ENCODE peak calls at places on chromosomes 3 and 15, in four cellular contexts. L is A673, W is HCT116, B is fibroblast of lung. K is an unnamed sample. For H3K36me3 and H3K9me3, the result is how much of the 10 kb centered on the place peaks cover.

GRCh38 chr15:70264014-70264492 is 166.3 kb upstream of the TLE3 start:
- DNase-seq in L (no peak), W (no peak), B (no peak), K (no peak)

GRCh38 chr15:65578904-65579728 is 31.8 kb downstream of the INTS14 start:
- DNase-seq in L (peak), W (no peak), B (no peak), K (no peak)

GRCh38 chr3:149527531-149528343 is 53.2 kb downstream of the TM4SF4 start:
- DNase-seq in L (peak), W (no peak), B (peak), K (no peak)

GRCh38 chr15:55683366-55683765 is 59.6 kb downstream of the PRTG start:
- DNase-seq in L (no peak), W (no peak), B (peak), K (no peak)

GRCh38 chr3:37308247-37308646 is 133.9 kb upstream of the LRRFIP2 start:
- DNase-seq in L (peak), W (peak), B (peak), K (peak)

GRCh38 chr3:98914210-98915080 is 12.9 kb upstream of the DCBLD2 start:
- DNase-seq in L (no peak), W (no peak), B (peak), K (no peak)

GRCh38 chr3:98733055-98733777 is 29.9 kb upstream of the ST3GAL6 start:
- DNase-seq in L (peak), W (no peak), B (peak), K (no peak)

GRCh38 chr3:86990734-86991481 is at the start of gene VGLL3:
- DNase-seq in L (peak), W (no peak), B (peak), K (no peak)

GRCh38 chr3:108271626-108272025 is 24.7 kb upstream of the HHLA2 start:
- DNase-seq in L (no peak), W (no peak), B (no peak), K (no peak)

GRCh38 chr3:23710555-23710954 is 95.2 kb upstream of the UBE2E1 start:
- DNase-seq in L (no peak), W (no peak), B (peak), K (no peak)

GRCh38 chr15:95018888-95019545 is 787.7 kb downstream of the MCTP2 start:
- DNase-seq in L (no peak), W (no peak), B (peak), K (no peak)

GRCh38 chr3:47772788-47773187 is 8.9 kb downstream of the SMARCC1 start:
- DNase-seq in L (no peak), W (no peak), B (no peak), K (no peak)

GRCh38 chr3:138065939-138066338 is 49.5 kb downstream of the DZIP1L start:
- DNase-seq in L (no peak), W (no peak), B (no peak), K (no peak)

GRCh38 chr15:98779463-98780071 is 131.2 kb downstream of the IGF1R start:
- DNase-seq in L (peak), W (peak), B (peak), K (no peak)

GRCh38 chr15:40815042-40815678 is 7.9 kb upstream of the DNAJC17 start:
- DNase-seq in L (peak), W (no peak), B (peak), K (no peak)

GRCh38 chr15:92077353-92078080 is 224.0 kb downstream of the SLCO3A1 start:
- DNase-seq in L (peak), W (peak), B (peak), K (no peak)

GRCh38 chr3:184230081-184230602 is 757 bp downstream of the VWA5B2 start:
- DNase-seq in L (no peak), W (no peak), B (no peak), K (no peak)

GRCh38 chr3:188421836-188422540 is 268.0 kb downstream of the LPP start:
- DNase-seq in L (no peak), W (no peak), B (no peak), K (no peak)

GRCh38 chr3:101065962-101066361 is 72.7 kb upstream of the ABI3BP start:
- DNase-seq in L (no peak), W (no peak), B (peak), K (no peak)

GRCh38 chr3:30114918-30115317 is 491.5 kb upstream of the TGFBR2 start:
- DNase-seq in L (no peak), W (no peak), B (peak), K (no peak)

GRCh38 chr3:42214565-42215283 is 51.3 kb downstream of the CCK start:
- DNase-seq in L (no peak), W (no peak), B (no peak), K (no peak)

GRCh38 chr15:101795455-101795854 is 7.9 kb upstream of the OR4F6 start:
- DNase-seq in L (no peak), W (no peak), B (peak), K (no peak)

GRCh38 chr3:50913279-50913678 is 238.6 kb downstream of the DOCK3 start:
- DNase-seq in L (no peak), W (no peak), B (no peak), K (no peak)

GRCh38 chr15:77413687-77414349 is 6.1 kb downstream of the PEAK1 start:
- DNase-seq in L (no peak), W (no peak), B (no peak), K (no peak)

GRCh38 chr15:42401544-42402478 is 42.5 kb downstream of the CAPN3 start:
- DNase-seq in L (no peak), W (peak), B (no peak), K (no peak)

GRCh38 chr3:120202363-120202762 is 82.7 kb downstream of the GPR156 start:
- DNase-seq in L (no peak), W (no peak), B (no peak), K (no peak)

GRCh38 chr15:80576519-80577090 is 118.5 kb upstream of the ABHD17C start:
- DNase-seq in L (no peak), W (no peak), B (no peak), K (no peak)

GRCh38 chr3:41653575-41654239 is 308.2 kb downstream of the ULK4 start:
- DNase-seq in L (no peak), W (no peak), B (peak), K (no peak)

GRCh38 chr3:64053581-64053980 is 30.3 kb upstream of the PSMD6 start:
- DNase-seq in L (no peak), W (no peak), B (no peak), K (no peak)

GRCh38 chr15:75076277-75076676 is 52.9 kb downstream of the PPCDC start:
- DNase-seq in L (no peak), W (no peak), B (no peak), K (no peak)

GRCh38 chr3:33840179-33840578 is 41.7 kb downstream of the PDCD6IP start:
- DNase-seq in L (no peak), W (no peak), B (no peak), K (no peak)

GRCh38 chr3:11306815-11307589 is 34.8 kb downstream of the ATG7 start:
- DNase-seq in L (no peak), W (no peak), B (no peak), K (no peak)

GRCh38 chr3:180433172-180433571 is 168.8 kb upstream of the TTC14 start:
- DNase-seq in L (peak), W (no peak), B (no peak), K (no peak)

GRCh38 chr15:98906712-98907083 is 100.9 kb downstream of the PGPEP1L start:
- DNase-seq in L (no peak), W (no peak), B (no peak), K (no peak)

GRCh38 chr15:91975241-91975978 is 121.9 kb downstream of the SLCO3A1 start:
- DNase-seq in L (no peak), W (no peak), B (no peak), K (no peak)

GRCh38 chr15:39585394-39585841 is 4.5 kb downstream of the THBS1 start:
- DNase-seq in L (no peak), W (no peak), B (peak), K (no peak)
- H3K36me3 ChIP-seq in L (under half), W (under half), B (half or more), K (under half)

DNA sequence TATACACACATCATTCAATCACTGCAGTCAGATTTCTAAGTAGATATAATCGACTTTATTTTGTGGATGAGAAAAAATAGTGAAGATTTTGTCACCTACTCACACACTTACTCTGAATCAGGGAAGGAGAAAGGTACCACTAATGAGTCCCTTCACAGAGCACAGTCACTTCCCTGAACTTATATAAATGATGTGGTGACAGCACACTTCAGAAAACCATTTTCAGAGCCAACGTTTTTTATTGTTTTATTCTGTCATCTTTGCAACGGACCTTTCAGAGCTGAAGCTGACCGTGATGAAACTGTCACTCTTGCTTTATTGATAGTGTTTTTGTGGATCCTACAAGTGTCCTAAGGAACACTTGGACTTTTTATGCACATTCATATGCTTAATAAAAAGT is 956.6 kb downstream of the SQOR start:
- DNase-seq in L (no peak), W (no peak), B (no peak), K (no peak)
- H3K9me3 ChIP-seq in L (under half), W (under half), B (under half), K (under half)

DNA sequence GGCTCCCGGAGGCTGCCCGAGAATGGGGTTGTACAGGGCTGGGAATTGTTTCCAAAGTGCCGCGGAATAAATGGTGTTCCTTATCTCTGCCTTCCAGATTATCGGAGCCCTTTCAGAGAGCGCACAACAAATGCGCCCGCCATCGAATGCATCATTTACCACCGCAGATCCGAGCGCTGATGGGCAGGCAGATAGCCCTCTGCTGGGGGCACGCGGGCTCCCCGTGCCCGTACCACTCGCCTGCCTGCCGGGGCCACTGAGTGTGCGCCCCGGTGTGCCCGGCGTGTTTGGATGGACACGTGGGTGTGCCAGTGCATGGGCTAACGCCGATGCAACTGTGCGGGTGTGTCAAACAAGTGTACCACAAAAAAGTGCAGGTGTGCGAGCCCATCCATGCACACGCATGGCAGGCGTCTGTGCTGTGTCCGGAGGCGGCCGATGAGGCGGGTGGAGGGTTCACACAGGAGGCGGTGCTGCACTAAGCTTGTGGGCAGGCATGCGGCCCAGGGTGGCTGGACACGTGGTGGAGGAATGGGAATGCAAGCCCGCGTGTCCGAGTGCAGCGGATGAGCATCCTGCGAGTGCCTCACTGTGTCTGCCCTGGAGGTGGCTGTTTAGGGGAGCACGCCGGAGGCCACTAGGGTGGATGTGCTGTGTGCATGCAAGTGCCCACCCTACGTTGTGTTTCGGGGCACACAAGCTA is 3.8 kb upstream of the GATA2 start:
- DNase-seq in L (no peak), W (no peak), B (no peak), K (no peak)
- TF ChIP-seq EZH2 in L (no peak), W (no peak), B (peak), K (no peak)

GRCh38 chr3:48982016-48982415 is 8.0 kb upstream of the P4HTM start:
- DNase-seq in L (no peak), W (no peak), B (no peak), K (no peak)
- H3K36me3 ChIP-seq in L (under half), W (under half), B (under half), K (under half)

GRCh38 chr3:141047168-141047567 is 4.0 kb upstream of the SPSB4 start:
- DNase-seq in L (no peak), W (peak), B (no peak), K (no peak)
- H3K9me3 ChIP-seq in L (under half), W (under half), B (under half), K (under half)

GRCh38 chr15:45115312-45115820 is 1.2 kb downstream of the DUOXA2 start:
- DNase-seq in L (no peak), W (no peak), B (no peak), K (no peak)

GRCh38 chr15:45116006-45116481 is 1.9 kb downstream of the DUOXA2 start:
- DNase-seq in L (no peak), W (no peak), B (no peak), K (no peak)

GRCh38 chr15:45118131-45118588 is 4.0 kb downstream of the DUOXA2 start:
- DNase-seq in L (peak), W (peak), B (peak), K (peak)

GRCh38 chr15:45117327-45118130 is 3.4 kb downstream of the DUOXA2 start:
- DNase-seq in L (no peak), W (no peak), B (no peak), K (no peak)

DNA sequence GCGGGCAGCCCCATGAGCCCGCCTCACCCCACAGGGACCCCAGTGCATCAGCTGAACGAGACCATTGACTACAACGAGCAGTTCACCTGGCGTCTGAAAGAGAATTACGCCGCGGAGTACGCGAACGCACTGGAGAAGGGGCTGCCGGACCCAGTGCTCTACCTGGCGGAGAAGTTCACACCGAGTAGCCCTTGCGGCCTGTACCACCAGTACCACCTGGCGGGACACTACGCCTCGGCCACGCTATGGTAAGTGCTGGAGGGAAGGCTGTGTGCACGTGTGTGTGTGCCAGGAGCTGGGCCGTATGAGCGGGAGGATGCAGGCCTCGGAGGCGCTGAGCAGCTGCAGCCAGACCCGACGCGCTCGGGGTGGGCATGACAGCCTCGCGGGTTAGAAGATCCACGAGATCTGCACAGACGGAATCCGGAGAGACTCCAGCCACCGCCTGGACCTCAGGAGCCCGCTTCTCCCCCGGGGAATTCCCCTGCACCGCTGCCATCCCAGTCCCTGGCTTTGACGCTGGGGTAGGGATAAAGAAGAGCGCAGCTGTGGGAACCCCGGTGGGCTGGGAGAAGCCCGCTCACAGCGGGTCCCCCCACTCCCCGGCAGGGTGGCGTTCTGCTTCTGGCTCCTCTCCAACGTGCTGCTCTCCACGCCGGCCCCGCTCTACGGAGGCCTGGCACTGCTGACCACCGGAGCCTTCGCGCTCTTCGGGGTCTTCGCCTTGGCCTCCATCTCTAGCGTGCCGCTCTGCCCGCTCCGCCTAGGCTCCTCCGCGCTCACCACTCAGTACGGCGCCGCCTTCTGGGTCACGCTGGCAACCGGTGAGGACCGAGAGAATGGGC is 2.6 kb downstream of the DUOXA2 start:
- DNase-seq in L (no peak), W (no peak), B (no peak), K (no peak)
- TF ChIP-seq EZH2 in L (no peak), W (no peak), B (peak), K (no peak)

DNA sequence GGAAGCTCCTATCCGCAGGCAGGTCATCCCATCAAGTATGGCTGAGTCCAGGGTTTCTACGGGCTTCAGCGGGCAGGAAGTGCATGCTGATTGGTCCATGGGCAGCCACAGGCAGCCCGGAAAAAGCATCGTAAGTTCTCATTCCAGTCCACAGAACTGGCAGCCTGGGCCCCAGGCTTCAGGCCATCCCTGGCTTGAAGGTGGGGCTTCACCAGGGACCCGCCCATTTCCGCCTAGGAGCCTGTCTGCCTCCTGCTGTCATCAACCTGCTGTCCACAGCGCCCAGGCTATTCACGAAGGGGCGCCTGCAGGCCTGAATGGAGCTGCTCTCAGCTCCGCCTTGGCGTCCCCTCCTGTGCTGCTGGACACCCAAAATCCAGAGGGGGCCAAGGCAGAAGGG is 13.9 kb downstream of the PCYT1A start:
- DNase-seq in L (no peak), W (no peak), B (no peak), K (no peak)
- H3K36me3 ChIP-seq in L (under half), W (under half), B (under half), K (under half)

DNA sequence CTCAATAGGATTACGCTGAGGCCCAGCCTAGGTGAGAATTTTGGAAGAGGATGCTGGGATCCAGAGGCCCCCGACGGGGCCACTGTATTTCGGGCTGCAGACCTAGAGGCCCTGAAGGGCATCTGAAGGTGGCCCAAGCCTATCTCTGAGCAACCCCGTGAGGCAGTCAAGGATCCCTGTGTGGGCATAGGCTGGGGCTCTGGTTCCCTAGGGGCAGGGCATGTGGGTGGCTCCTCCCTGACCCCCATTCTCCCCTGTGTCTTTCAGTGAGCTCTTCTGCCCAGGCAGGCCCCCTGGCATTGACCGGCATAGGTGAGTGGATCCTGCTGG is 216.0 kb downstream of the SNRPN start:
- DNase-seq in L (no peak), W (no peak), B (no peak), K (no peak)
- H3K9me3 ChIP-seq in L (under half), W (under half), B (under half), K (under half)

DNA sequence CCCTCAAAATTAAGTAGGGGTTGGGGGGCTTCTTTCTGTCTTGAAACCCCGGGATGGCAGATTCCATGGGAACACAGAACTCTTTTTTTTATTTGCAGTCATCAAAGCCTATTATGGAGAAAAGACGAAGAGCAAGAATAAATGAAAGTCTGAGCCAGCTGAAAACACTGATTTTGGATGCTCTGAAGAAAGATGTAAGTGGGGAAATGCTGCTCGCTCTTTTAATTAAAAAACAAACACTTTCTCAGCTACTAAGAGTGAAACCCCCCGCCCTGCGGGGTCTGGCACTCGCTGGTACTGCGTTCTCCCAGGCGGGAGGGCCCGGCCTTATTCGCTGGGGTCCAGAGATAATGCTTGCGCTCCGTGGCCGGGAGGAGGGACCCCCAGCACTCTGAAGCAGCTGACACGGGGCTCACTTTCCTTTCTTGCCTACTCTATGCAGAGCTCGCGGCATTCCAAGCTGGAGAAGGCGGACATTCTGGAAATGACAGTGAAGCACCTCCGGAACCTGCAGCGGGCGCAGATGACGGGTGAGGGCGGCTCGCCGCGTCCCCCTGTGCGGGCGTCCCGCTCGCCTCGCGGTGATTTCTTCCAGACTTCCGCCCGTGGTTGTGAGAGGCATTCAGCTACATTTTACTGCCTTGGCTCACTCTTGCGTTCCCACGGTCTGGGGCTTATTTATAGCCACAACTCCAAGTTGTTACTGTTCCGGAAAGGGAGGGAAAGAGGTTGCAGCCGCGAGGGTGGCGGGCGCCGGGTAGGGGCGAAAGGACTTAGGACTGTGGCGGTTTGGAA is 768 bp downstream of the HES1 start:
- DNase-seq in L (peak), W (no peak), B (peak), K (no peak)
- TF ChIP-seq EZH2 in L (no peak), W (no peak), B (no peak), K (no peak)

DNA sequence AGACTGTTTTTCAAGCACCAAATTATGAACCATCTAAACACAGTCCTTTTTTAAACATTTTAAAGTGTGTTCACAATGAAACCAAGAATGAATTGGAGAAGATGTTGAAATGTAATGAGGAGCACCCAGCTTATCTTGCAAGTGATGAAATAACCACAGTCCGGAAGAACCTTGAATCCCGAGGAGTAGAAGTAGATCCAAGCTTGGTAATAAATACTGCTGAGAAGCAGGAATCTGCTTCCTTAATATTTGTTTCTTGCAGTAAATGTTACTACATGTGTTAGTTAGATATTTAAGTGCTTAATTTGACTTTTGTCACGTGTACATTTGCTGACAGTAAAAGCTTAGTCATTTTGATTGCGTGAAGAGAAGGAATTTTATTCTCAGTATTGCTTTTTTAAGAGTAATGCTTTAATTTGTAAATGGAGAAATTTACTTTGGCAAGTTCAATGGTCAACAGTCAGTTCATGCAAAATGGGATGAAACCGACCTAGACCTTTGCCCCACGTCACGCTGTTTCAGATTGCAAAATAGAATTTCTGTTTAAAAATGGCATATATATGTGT is 69.8 kb downstream of the OPA1 start:
- DNase-seq in L (peak), W (no peak), B (peak), K (peak)
- H3K36me3 ChIP-seq in L (under half), W (under half), B (under half), K (half or more)